ENCODE peak calls at places on chromosome 2, in ten cellular contexts. Z, R, V, S, J, A, Q, D, G and T are unnamed samples.

GRCh38 chr2:209383212-209383611 is 40.6 kb upstream of the MAP2 start:
- DNase-seq in Z (no peak), R (peak), V (no peak), S (peak), J (no peak), A (peak), Q (no peak), D (peak), G (peak), T (no peak)

GRCh38 chr2:207465894-207466293 is 63.9 kb upstream of the CREB1 start:
- DNase-seq in Z (no peak), R (no peak), V (no peak), S (no peak), J (no peak), A (peak), Q (no peak), D (no peak), G (peak), T (no peak)

GRCh38 chr2:29114841-29115609 is at the start of gene CLIP4:
- DNase-seq in Z (peak), R (peak), V (peak), S (peak), J (no peak), A (peak), Q (peak), D (peak), G (peak), T (peak)

GRCh38 chr2:241729868-241730267 is 4.6 kb upstream of the D2HGDH start:
- DNase-seq in Z (no peak), R (no peak), V (no peak), S (no peak), J (no peak), A (no peak), Q (peak), D (no peak), G (no peak), T (peak)

GRCh38 chr2:109636290-109636675 is 22.1 kb downstream of the SOWAHC start:
- DNase-seq in Z (no peak), R (no peak), V (no peak), S (peak), J (no peak), A (no peak), Q (no peak), D (peak), G (no peak), T (no peak)

GRCh38 chr2:148209598-148209997 is 188.7 kb downstream of the MBD5 start:
- DNase-seq in Z (no peak), R (peak), V (no peak), S (no peak), J (no peak), A (no peak), Q (peak), D (peak), G (no peak), T (peak)

GRCh38 chr2:22403748-22404147 is 981.2 kb upstream of the KLHL29 start:
- DNase-seq in Z (no peak), R (no peak), V (no peak), S (no peak), J (no peak), A (no peak), Q (no peak), D (no peak), G (no peak), T (no peak)

GRCh38 chr2:106269591-106270291 is 75.6 kb upstream of the UXS1 start:
- DNase-seq in Z (no peak), R (peak), V (no peak), S (no peak), J (no peak), A (peak), Q (peak), D (peak), G (no peak), T (peak)

GRCh38 chr2:65033178-65033577 is 23.0 kb upstream of the CEP68 start:
- DNase-seq in Z (no peak), R (peak), V (no peak), S (no peak), J (no peak), A (no peak), Q (peak), D (peak), G (no peak), T (peak)

GRCh38 chr2:30897539-30897938 is 90.3 kb upstream of the CAPN13 start:
- DNase-seq in Z (no peak), R (no peak), V (no peak), S (no peak), J (no peak), A (no peak), Q (no peak), D (no peak), G (no peak), T (no peak)

GRCh38 chr2:24105816-24106215 is 17.3 kb downstream of the PFN4 start:
- DNase-seq in Z (no peak), R (no peak), V (no peak), S (peak), J (no peak), A (peak), Q (no peak), D (peak), G (peak), T (no peak)

GRCh38 chr2:230383453-230383852 is 32.5 kb upstream of the SP100 start:
- DNase-seq in Z (no peak), R (no peak), V (no peak), S (no peak), J (no peak), A (no peak), Q (no peak), D (no peak), G (no peak), T (no peak)

GRCh38 chr2:10792660-10793400 is 19.8 kb downstream of the PDIA6 start:
- DNase-seq in Z (no peak), R (no peak), V (no peak), S (no peak), J (no peak), A (no peak), Q (no peak), D (no peak), G (no peak), T (no peak)
- TF ChIP-seq CTCF in Z (no peak), R (no peak), V (no peak), S (no peak), J (no peak), A (no peak), Q (no peak), D (no peak), G (no peak), T (no peak)

DNA sequence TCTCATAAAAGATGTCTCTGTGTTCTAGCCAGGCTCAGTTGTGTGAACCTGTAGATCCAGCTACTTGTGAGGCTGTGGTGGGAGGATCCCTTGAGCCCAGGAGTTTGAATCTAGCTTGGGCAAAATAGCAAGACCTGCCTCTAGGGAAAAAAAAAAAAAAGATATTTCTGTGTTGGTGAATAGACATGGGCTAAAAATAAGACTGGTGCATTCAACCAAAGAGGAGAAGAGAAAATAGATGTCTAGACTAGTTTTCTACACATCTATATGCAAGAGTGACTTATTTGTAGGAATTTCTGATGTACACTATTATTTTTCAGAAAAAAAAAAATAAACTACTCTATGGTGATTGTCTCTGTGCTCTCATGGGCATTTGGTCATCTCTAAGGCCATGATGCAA is 555.1 kb downstream of the BCL11A start:
- DNase-seq in Z (no peak), R (no peak), V (no peak), S (no peak), J (no peak), A (no peak), Q (no peak), D (no peak), G (no peak), T (no peak)
- TF ChIP-seq CTCF in Z (no peak), R (no peak), V (no peak), S (no peak), J (no peak), A (no peak), Q (no peak), D (no peak), G (no peak), T (no peak)

DNA sequence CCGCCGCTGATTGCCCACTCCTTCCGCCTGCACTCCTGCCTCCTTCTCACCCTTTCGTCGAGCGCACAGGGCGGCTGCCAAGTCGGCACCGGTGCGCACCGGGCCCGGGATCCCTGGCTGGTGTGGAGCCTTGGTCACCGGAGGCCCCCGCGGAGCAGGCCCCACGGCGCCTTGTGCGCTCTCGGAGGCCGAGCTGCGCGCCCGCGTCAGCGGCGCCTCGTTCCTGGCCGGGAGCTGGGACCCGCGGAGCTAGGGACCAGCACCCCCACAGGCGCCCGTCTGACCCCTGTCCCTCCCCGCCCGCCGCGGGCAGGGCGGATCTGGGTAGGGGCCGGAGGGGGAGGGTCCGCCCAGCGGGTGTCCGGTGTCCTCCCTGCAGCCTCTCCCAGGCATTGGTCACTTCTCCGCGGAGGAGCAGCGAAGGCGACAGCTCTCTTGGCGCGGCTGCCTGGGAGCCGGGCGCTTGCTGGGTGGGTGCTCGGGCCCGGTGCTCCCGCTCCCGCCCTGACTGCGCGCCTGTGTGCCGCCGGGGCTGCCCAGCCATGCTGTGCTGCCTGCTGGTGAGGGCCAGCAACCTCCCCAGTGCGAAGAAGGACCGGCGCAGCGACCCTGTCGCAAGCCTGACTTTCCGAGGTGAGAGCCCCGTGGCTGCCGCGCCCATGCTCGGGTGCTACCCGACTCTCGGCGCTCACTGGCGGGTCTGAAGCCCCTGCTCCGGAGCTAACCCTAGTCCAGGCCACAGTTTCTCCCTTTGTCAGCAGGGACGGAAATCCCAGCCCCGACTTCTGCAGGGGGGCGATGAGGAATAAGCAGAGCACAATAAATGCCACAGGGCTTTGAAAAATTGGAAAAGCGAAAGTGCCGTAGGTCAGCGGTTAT is 13.2 kb downstream of the DYSF start:
- DNase-seq in Z (no peak), R (peak), V (no peak), S (peak), J (no peak), A (no peak), Q (no peak), D (peak), G (peak), T (peak)
- TF ChIP-seq CTCF in Z (no peak), R (no peak), V (no peak), S (no peak), J (no peak), A (no peak), Q (no peak), D (no peak), G (no peak), T (no peak)

GRCh38 chr2:216474925-216475670 is 23.5 kb upstream of the RPL37A start:
- DNase-seq in Z (no peak), R (no peak), V (no peak), S (no peak), J (no peak), A (no peak), Q (peak), D (no peak), G (no peak), T (peak)

GRCh38 chr2:216478151-216478550 is 20.5 kb upstream of the RPL37A start:
- DNase-seq in Z (no peak), R (peak), V (no peak), S (peak), J (no peak), A (peak), Q (no peak), D (peak), G (peak), T (peak)

GRCh38 chr2:216477283-216478035 is 21.2 kb upstream of the RPL37A start:
- DNase-seq in Z (no peak), R (no peak), V (no peak), S (no peak), J (no peak), A (no peak), Q (no peak), D (no peak), G (no peak), T (no peak)

GRCh38 chr2:216482640-216483039 is 16.0 kb upstream of the RPL37A start:
- DNase-seq in Z (no peak), R (no peak), V (no peak), S (no peak), J (no peak), A (no peak), Q (no peak), D (no peak), G (no peak), T (no peak)

DNA sequence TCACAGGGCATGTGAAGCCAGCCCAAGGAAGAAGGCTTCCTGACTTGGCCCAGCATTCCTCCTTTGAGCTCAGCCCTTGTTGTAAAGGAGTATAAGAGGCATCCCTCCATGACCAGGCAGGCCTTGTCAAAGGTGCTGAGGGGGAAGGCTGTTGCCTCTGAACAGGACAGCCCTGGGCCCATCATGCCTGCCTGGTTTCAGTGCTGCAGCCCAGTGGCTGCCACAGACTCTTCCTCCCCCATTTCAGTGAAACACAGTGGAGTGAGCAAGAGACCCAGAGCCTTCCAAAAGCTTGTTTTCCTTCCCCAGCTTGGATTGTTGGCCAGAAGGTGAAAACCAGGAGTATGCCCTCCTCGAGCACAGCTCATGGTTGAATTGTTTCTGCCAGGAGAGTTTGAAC is 19.9 kb upstream of the RPL37A start:
- DNase-seq in Z (no peak), R (no peak), V (no peak), S (no peak), J (no peak), A (no peak), Q (no peak), D (no peak), G (no peak), T (no peak)
- TF ChIP-seq CTCF in Z (no peak), R (no peak), V (no peak), S (no peak), J (no peak), A (no peak), Q (no peak), D (no peak), G (no peak), T (no peak)

DNA sequence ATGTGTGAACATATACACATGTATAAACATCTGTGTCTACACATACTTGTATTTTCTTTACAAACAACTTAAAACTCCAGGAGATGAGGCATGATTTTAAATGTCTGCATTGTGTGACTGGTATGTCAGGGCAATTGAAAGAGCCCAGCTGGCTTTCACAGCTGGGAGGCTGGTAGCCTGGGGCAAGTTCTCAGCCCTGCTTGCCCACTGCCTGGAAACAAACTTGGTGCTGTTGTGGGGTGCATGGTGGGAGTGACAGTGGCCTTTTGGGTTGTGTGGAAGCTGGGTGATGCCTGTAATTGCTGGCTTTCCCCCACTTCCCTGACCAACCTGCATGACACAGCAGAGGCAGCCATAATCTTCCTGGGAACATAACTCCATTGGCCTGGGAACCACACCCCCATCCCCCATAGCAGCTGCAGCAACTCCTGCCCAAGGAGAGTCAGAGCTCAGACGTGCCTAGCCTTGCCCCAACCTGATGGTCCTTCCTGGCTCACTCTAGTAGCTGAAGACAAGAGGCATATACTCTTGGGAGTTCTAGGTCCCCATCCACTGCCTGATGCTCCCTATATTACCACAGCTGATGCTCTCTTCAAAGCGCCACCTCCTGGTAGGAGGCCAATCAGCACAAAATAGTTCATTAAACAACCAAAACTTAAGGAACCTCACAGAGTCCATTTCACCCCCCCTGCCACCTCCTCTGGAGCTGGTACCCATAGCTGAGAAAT is 158.4 kb downstream of the CERS6 start:
- DNase-seq in Z (no peak), R (no peak), V (no peak), S (no peak), J (no peak), A (peak), Q (peak), D (no peak), G (no peak), T (peak)
- TF ChIP-seq CTCF in Z (peak), R (no peak), V (no peak), S (peak), J (no peak), A (peak), Q (no peak), D (no peak), G (peak), T (no peak)

DNA sequence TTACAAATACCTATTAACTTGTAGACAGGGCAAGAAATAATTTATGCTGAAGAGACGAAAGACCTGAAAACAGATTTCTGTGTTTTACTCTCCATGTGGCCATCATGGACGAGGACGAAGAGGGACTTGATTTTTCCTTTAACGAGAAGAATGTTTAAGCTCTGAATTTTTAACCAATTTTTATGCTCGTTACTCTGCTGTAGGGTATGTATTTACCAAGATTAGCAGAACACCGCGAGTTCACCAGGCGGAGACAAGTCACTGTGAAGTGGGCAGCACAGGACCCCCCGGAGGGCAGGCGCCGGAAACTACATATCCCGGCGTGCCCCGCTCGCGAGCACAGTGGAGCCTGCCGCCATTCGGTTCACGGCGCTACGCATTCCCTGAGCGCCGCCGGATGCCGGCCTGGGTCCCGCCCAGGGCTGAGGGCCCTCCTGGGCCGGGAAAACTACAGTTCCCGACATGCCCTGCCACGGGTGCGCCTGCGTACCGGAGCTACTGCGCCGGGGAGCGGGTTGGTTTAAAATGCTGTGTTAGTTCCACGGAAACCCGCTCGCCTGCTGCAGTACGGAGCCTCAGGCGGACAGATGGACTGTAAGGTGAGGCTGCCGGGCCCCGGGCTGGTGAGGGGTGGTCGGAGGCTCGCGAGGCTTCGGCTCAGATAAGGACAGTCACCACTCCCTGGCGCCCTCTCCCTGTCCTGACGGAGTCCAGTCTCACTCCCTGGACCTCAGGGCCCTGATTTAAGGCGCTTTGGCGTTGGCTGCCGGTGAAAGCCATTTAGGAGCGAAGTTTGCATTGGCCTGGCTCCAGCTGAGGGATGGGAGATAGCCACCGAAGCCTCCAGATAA is at the start of gene CCDC150:
- DNase-seq in Z (peak), R (peak), V (peak), S (peak), J (peak), A (peak), Q (peak), D (peak), G (peak), T (peak)
- TF ChIP-seq CTCF in Z (peak), R (no peak), V (no peak), S (peak), J (peak), A (peak), Q (no peak), D (peak), G (peak), T (no peak)

GRCh38 chr2:43488737-43489136 is 107.1 kb downstream of the THADA start:
- DNase-seq in Z (no peak), R (no peak), V (no peak), S (no peak), J (no peak), A (peak), Q (no peak), D (no peak), G (no peak), T (no peak)

GRCh38 chr2:43491070-43491639 is 104.7 kb downstream of the THADA start:
- DNase-seq in Z (no peak), R (no peak), V (no peak), S (peak), J (no peak), A (peak), Q (no peak), D (no peak), G (peak), T (no peak)

GRCh38 chr2:43493954-43494353 is 101.9 kb downstream of the THADA start:
- DNase-seq in Z (no peak), R (no peak), V (no peak), S (no peak), J (no peak), A (no peak), Q (no peak), D (no peak), G (no peak), T (no peak)

GRCh38 chr2:43486604-43487003 is 109.2 kb downstream of the THADA start:
- DNase-seq in Z (no peak), R (no peak), V (peak), S (peak), J (no peak), A (no peak), Q (no peak), D (peak), G (peak), T (no peak)

DNA sequence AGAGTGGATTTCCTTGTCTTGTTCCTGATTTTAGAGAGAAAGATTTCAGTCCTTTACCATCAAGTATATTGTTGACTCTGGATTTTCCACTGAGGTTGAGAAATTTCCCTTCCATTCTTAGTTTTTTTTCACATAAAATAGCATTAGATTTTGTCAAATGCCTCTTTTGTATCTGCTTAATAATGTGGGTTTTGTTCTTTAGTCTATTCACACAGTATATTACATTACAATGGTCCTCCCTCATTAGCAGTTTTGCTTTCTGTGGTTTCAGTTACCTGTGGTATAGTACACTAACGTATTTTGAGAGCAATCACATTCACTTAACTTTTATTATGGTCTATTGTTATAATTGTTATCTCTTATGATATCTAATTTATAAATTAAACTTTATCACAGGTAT is 105.5 kb downstream of the THADA start:
- DNase-seq in Z (no peak), R (no peak), V (no peak), S (no peak), J (no peak), A (no peak), Q (no peak), D (no peak), G (no peak), T (no peak)
- TF ChIP-seq CTCF in Z (no peak), R (no peak), V (no peak), S (no peak), J (no peak), A (no peak), Q (no peak), D (no peak), G (no peak), T (no peak)

GRCh38 chr2:84882415-84882738 is 1.5 kb upstream of the TRABD2A start:
- DNase-seq in Z (no peak), R (no peak), V (no peak), S (no peak), J (no peak), A (no peak), Q (no peak), D (no peak), G (no peak), T (no peak)
- TF ChIP-seq CTCF in Z (no peak), R (no peak), V (no peak), S (no peak), J (no peak), A (no peak), Q (no peak), D (no peak), G (no peak), T (peak)